ENCODE peak calls at places on chromosomes 3 and 15, in four cellular contexts. K is left ventricle myocardium inferior, U is HFF-Myc, M is mucosa of descending colon. Y is an unnamed sample.

GRCh38 chr3:48681974-48682610 is 3.6 kb downstream of the NCKIPSD start:
- DNase-seq in K (no peak), U (no peak), M (no peak), Y (no peak)

GRCh38 chr15:90230071-90230494 is 3.7 kb downstream of the CIB1 start:
- DNase-seq in K (peak; percentile 65), U (no peak), M (peak; percentile 55), Y (no peak)

GRCh38 chr15:51332211-51333147 is 5.9 kb downstream of the CYP19A1 start:
- DNase-seq in K (no peak), U (no peak), M (no peak), Y (no peak)

GRCh38 chr3:69748503-69748902 is 9.2 kb downstream of the MITF start:
- DNase-seq in K (no peak), U (no peak), M (no peak), Y (no peak)

GRCh38 chr15:29671308-29671981 is 150.8 kb downstream of the TJP1 start:
- DNase-seq in K (no peak), U (no peak), M (no peak), Y (no peak)

GRCh38 chr15:35505816-35506215 is 40.1 kb downstream of the DPH6 start:
- DNase-seq in K (no peak), U (no peak), M (no peak), Y (no peak)

GRCh38 chr3:47802734-47803477 is at the start of gene DHX30:
- DNase-seq in K (peak; percentile 91), U (no peak), M (peak; percentile 90), Y (peak; percentile 86)

GRCh38 chr3:51777985-51778384 is 1.1 kb downstream of the IQCF6 start:
- DNase-seq in K (peak; percentile 63), U (no peak), M (no peak), Y (peak; percentile 48)

GRCh38 chr3:56351496-56351895 is 116.8 kb downstream of the ERC2 start:
- DNase-seq in K (no peak), U (no peak), M (no peak), Y (no peak)

GRCh38 chr15:99476413-99477222 is 89.2 kb upstream of the MEF2A start:
- DNase-seq in K (peak; percentile 44), U (peak; percentile 83), M (peak; percentile 43), Y (no peak)

GRCh38 chr3:74079961-74080562 is 455.3 kb upstream of the PDZRN3 start:
- DNase-seq in K (no peak), U (no peak), M (no peak), Y (no peak)

GRCh38 chr3:180947761-180948390 is 35.4 kb downstream of the FXR1 start:
- DNase-seq in K (no peak), U (no peak), M (no peak), Y (no peak)

GRCh38 chr15:101276501-101277037 is 716 bp downstream of the SELENOS start:
- DNase-seq in K (no peak), U (no peak), M (no peak), Y (no peak)

GRCh38 chr3:71317749-71318458 is 265.6 kb downstream of the FOXP1 start:
- DNase-seq in K (no peak), U (no peak), M (no peak), Y (no peak)

GRCh38 chr15:65115086-65115485 is at the start of gene UBAP1L:
- DNase-seq in K (no peak), U (no peak), M (no peak), Y (no peak)

GRCh38 chr15:68791431-68792283 is 29.0 kb downstream of the ANP32A start:
- DNase-seq in K (no peak), U (no peak), M (no peak), Y (no peak)

GRCh38 chr3:52245322-52246263 is at the start of gene PPM1M:
- DNase-seq in K (peak; percentile 58), U (no peak), M (peak; percentile 56), Y (peak; percentile 65)

GRCh38 chr3:192133271-192133670 is 594.1 kb downstream of the FGF12 start:
- DNase-seq in K (no peak), U (no peak), M (no peak), Y (no peak)

GRCh38 chr3:27166888-27167287 is 202.3 kb downstream of the NEK10 start:
- DNase-seq in K (no peak), U (peak; percentile 66), M (no peak), Y (no peak)

GRCh38 chr3:152695810-152696209 is 139.1 kb upstream of the P2RY1 start:
- DNase-seq in K (no peak), U (no peak), M (no peak), Y (no peak)
- TF ChIP-seq CTCF in K (no peak), U (no peak), M (no peak), Y (no peak)

GRCh38 chr3:132867526-132867925 is 145.3 kb upstream of the NPHP3 start:
- DNase-seq in K (no peak), U (no peak), M (no peak), Y (no peak)
- H3K4me3 ChIP-seq in K (no peak overlapping the region), U (no peak overlapping the region), M (no peak overlapping the region), Y (no peak overlapping the region)

DNA sequence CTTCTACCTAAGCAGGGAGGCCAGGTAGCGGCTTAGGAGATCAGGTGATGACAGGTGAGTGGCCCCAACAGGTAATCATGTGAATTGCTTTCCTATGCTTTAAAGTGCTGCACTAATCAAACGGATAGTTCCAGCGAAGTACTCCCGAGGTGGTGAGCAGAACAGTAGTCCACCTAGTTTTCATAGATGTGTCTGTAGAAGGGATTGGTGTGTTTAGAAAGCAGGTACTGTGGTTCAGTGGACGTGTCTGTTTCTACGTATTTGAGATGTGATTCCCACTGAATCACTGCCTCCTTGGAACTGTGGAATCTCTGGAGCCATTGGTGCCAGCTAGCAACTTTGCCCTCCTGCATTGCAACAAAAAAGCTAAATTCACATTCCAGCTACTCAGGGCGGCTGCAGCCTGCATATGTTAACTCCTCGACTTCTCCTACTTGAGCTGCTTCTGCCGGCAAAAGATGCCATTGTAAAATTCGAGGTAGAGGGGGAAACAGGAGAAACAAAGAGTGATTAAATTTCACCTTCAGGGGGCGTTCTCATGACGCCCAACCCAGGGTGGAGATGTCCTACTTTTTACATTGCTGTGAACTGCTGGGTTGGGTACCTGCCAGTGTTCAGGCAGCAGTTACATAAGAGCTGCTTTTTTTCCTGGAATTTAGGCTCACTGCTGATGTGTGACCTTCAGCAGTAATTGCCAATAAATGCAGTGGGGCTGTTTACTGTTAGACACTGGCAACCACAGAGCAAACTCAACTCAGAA is 227.3 kb downstream of the ITPR1 start:
- DNase-seq in K (peak; percentile 64), U (no peak), M (peak; percentile 76), Y (peak; percentile 62)
- TF ChIP-seq CTCF in K (peak; percentile 68), U (no peak), M (no peak), Y (peak; percentile 27)

DNA sequence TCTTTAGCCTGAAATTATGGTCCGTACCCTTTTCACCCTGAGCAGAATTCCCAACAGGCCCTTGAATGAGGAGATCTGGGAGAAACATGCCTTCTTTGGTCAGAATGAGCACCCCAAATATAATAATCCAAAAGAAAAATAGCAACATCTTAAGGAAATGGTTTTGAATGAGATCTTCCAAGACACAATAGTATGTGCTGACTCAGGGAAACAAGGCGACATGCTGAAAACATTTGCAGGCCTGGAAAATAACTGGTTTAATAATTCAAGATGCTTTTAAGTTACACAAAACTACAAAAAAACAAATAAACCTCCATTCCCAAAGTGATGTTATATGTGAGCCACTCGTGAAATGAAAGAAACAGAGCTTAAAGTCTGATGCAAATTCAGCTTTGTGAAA is 333.0 kb upstream of the ADAMTS9 start:
- DNase-seq in K (no peak), U (no peak), M (no peak), Y (no peak)
- H3K4me3 ChIP-seq in K (no peak overlapping the region), U (no peak overlapping the region), M (no peak overlapping the region), Y (no peak overlapping the region)